ENCODE peak calls at places on chromosomes 11 and 22, in eight cellular contexts. N, Z, F, W, Q, X, B and E are unnamed samples.

GRCh38 chr11:46672381-46672839 is 28.0 kb downstream of the ARHGAP1 start:
- DNase-seq in N (no peak), Z (no peak), F (no peak), W (no peak), Q (no peak), X (no peak), B (no peak), E (peak; percentile 71)

GRCh38 chr11:79165908-79166307 is 274.9 kb downstream of the TENM4 start:
- DNase-seq in N (no peak), Z (no peak), F (no peak), W (no peak), Q (no peak), X (no peak), B (no peak), E (no peak)

GRCh38 chr11:33376331-33377099 is 119.3 kb downstream of the HIPK3 start:
- DNase-seq in N (no peak), Z (no peak), F (no peak), W (no peak), Q (no peak), X (no peak), B (no peak), E (no peak)

GRCh38 chr11:95697614-95698408 is 91.8 kb downstream of the FAM76B start:
- DNase-seq in N (no peak), Z (no peak), F (no peak), W (no peak), Q (no peak), X (no peak), B (no peak), E (no peak)

GRCh38 chr11:73246303-73246702 is 25.8 kb upstream of the P2RY6 start:
- DNase-seq in N (no peak), Z (no peak), F (no peak), W (no peak), Q (peak; percentile 15), X (no peak), B (no peak), E (no peak)

GRCh38 chr11:133520707-133521106 is 11.6 kb downstream of the OPCML start:
- DNase-seq in N (no peak), Z (no peak), F (no peak), W (no peak), Q (no peak), X (no peak), B (no peak), E (no peak)

GRCh38 chr22:36773935-36774334 is 2.0 kb downstream of the IFT27 start:
- DNase-seq in N (no peak), Z (peak; percentile 28), F (peak; percentile 19), W (no peak), Q (peak; percentile 47), X (no peak), B (no peak), E (no peak)

GRCh38 chr11:105734422-105734821 is 124.5 kb downstream of the GRIA4 start:
- DNase-seq in N (no peak), Z (no peak), F (no peak), W (no peak), Q (no peak), X (no peak), B (no peak), E (no peak)

GRCh38 chr11:70481625-70482528 is 83.5 kb downstream of the CTTN start:
- DNase-seq in N (no peak), Z (peak; percentile 65), F (peak; percentile 74), W (no peak), Q (peak; percentile 80), X (no peak), B (no peak), E (peak; percentile 78)

GRCh38 chr11:100631316-100631715 is 55.8 kb upstream of the ARHGAP42 start:
- DNase-seq in N (no peak), Z (no peak), F (no peak), W (no peak), Q (no peak), X (no peak), B (no peak), E (no peak)

GRCh38 chr22:40485813-40486610 is 115.6 kb downstream of the SGSM3 start:
- DNase-seq in N (no peak), Z (no peak), F (peak; percentile 63), W (no peak), Q (peak; percentile 48), X (no peak), B (no peak), E (no peak)

GRCh38 chr22:31583861-31584485 is 78.0 kb downstream of the PISD start:
- DNase-seq in N (no peak), Z (peak; percentile 52), F (peak; percentile 43), W (no peak), Q (peak; percentile 36), X (no peak), B (no peak), E (peak; percentile 13)

GRCh38 chr22:41445171-41446056 is 1.2 kb downstream of the TOB2 start:
- DNase-seq in N (no peak), Z (no peak), F (peak; percentile 24), W (no peak), Q (no peak), X (no peak), B (peak; percentile 29), E (no peak)

GRCh38 chr11:44617671-44618461 is 52.4 kb downstream of the CD82 start:
- DNase-seq in N (no peak), Z (no peak), F (no peak), W (peak; percentile 69), Q (no peak), X (peak; percentile 47), B (no peak), E (peak; percentile 57)

GRCh38 chr11:80007616-80008015 is 566.8 kb upstream of the TENM4 start:
- DNase-seq in N (no peak), Z (no peak), F (no peak), W (no peak), Q (no peak), X (no peak), B (no peak), E (no peak)